ENCODE peak calls at places on chromosomes 2 and 18, in seven cellular contexts. One of them, this sample, is unnamed.

GRCh38 chr2:7061436-7061779 is 144.2 kb downstream of the RNF144A start:
- DNase-seq in heart left ventricle: no peak
- DNase-seq in breast epithelium: no peak
- DNase-seq in suprapubic skin: no peak
- DNase-seq in right lobe of liver: no peak
- DNase-seq in stomach: no peak
- DNase-seq in adrenal gland: no peak
- DNase-seq in this sample: no peak

GRCh38 chr2:187377335-187377734 is 70.7 kb downstream of the CALCRL start:
- DNase-seq in heart left ventricle: no peak
- DNase-seq in breast epithelium: no peak
- DNase-seq in suprapubic skin: no peak
- DNase-seq in right lobe of liver: no peak
- DNase-seq in stomach: no peak
- DNase-seq in adrenal gland: no peak
- DNase-seq in this sample: no peak

GRCh38 chr18:76673281-76674005 is 148.9 kb upstream of the ZNF236 start:
- DNase-seq in heart left ventricle: no peak
- DNase-seq in breast epithelium: no peak
- DNase-seq in suprapubic skin: no peak
- DNase-seq in right lobe of liver: no peak
- DNase-seq in stomach: no peak
- DNase-seq in adrenal gland: no peak
- DNase-seq in this sample: no peak

GRCh38 chr2:176781570-176782217 is 430.9 kb upstream of the HNRNPA3 start:
- DNase-seq in heart left ventricle: no peak
- DNase-seq in breast epithelium: no peak
- DNase-seq in suprapubic skin: no peak
- DNase-seq in right lobe of liver: no peak
- DNase-seq in stomach: no peak
- DNase-seq in adrenal gland: no peak
- DNase-seq in this sample: no peak

GRCh38 chr2:186523781-186524180 is 37.7 kb downstream of the ZC3H15 start:
- DNase-seq in heart left ventricle: no peak
- DNase-seq in breast epithelium: no peak
- DNase-seq in suprapubic skin: no peak
- DNase-seq in right lobe of liver: no peak
- DNase-seq in stomach: no peak
- DNase-seq in adrenal gland: no peak
- DNase-seq in this sample: no peak

GRCh38 chr2:7209776-7210555 is 292.8 kb downstream of the RNF144A start:
- DNase-seq in heart left ventricle: no peak
- DNase-seq in breast epithelium: no peak
- DNase-seq in suprapubic skin: no peak
- DNase-seq in right lobe of liver: no peak
- DNase-seq in stomach: no peak
- DNase-seq in adrenal gland: no peak
- DNase-seq in this sample: no peak

GRCh38 chr2:69816923-69817542 is 12.4 kb upstream of the GMCL1 start:
- DNase-seq in heart left ventricle: peak
- DNase-seq in breast epithelium: peak
- DNase-seq in suprapubic skin: peak
- DNase-seq in right lobe of liver: no peak
- DNase-seq in stomach: peak
- DNase-seq in adrenal gland: peak
- DNase-seq in this sample: no peak

GRCh38 chr2:221969087-221969829 is 329.5 kb downstream of the PAX3 start:
- DNase-seq in heart left ventricle: no peak
- DNase-seq in breast epithelium: no peak
- DNase-seq in suprapubic skin: no peak
- DNase-seq in right lobe of liver: no peak
- DNase-seq in stomach: peak
- DNase-seq in adrenal gland: no peak
- DNase-seq in this sample: no peak

GRCh38 chr2:74004212-74005182 is 19.8 kb downstream of the TET3 start:
- DNase-seq in heart left ventricle: no peak
- DNase-seq in breast epithelium: no peak
- DNase-seq in suprapubic skin: no peak
- DNase-seq in right lobe of liver: no peak
- DNase-seq in stomach: no peak
- DNase-seq in adrenal gland: no peak
- DNase-seq in this sample: peak

GRCh38 chr2:118085173-118086023 is 2.9 kb upstream of the INSIG2 start:
- DNase-seq in heart left ventricle: no peak
- DNase-seq in breast epithelium: no peak
- DNase-seq in suprapubic skin: no peak
- DNase-seq in right lobe of liver: no peak
- DNase-seq in stomach: peak
- DNase-seq in adrenal gland: no peak
- DNase-seq in this sample: no peak

GRCh38 chr2:174597347-174598047 is at the start of gene WIPF1:
- DNase-seq in heart left ventricle: no peak
- DNase-seq in breast epithelium: no peak
- DNase-seq in suprapubic skin: no peak
- DNase-seq in right lobe of liver: no peak
- DNase-seq in stomach: no peak
- DNase-seq in adrenal gland: peak
- DNase-seq in this sample: no peak
- TF ChIP-seq POLR2A in heart left ventricle: no peak
- TF ChIP-seq POLR2A in breast epithelium: no peak
- TF ChIP-seq POLR2A in suprapubic skin: no peak
- TF ChIP-seq POLR2A in right lobe of liver: peak
- TF ChIP-seq POLR2A in stomach: no peak
- TF ChIP-seq POLR2A in adrenal gland: peak
- TF ChIP-seq POLR2A in this sample: peak

GRCh38 chr2:224969633-224970292 is 72.5 kb downstream of the DOCK10 start:
- DNase-seq in heart left ventricle: no peak
- DNase-seq in breast epithelium: no peak
- DNase-seq in suprapubic skin: no peak
- DNase-seq in right lobe of liver: no peak
- DNase-seq in stomach: no peak
- DNase-seq in adrenal gland: no peak
- DNase-seq in this sample: no peak

GRCh38 chr2:224971214-224971613 is 71.1 kb downstream of the DOCK10 start:
- DNase-seq in heart left ventricle: no peak
- DNase-seq in breast epithelium: no peak
- DNase-seq in suprapubic skin: no peak
- DNase-seq in right lobe of liver: no peak
- DNase-seq in stomach: peak
- DNase-seq in adrenal gland: no peak
- DNase-seq in this sample: no peak

GRCh38 chr2:224969095-224969494 is 73.2 kb downstream of the DOCK10 start:
- DNase-seq in heart left ventricle: no peak
- DNase-seq in breast epithelium: no peak
- DNase-seq in suprapubic skin: no peak
- DNase-seq in right lobe of liver: no peak
- DNase-seq in stomach: no peak
- DNase-seq in adrenal gland: no peak
- DNase-seq in this sample: no peak

GRCh38 chr2:224968051-224968450 is 74.2 kb downstream of the DOCK10 start:
- DNase-seq in heart left ventricle: no peak
- DNase-seq in breast epithelium: no peak
- DNase-seq in suprapubic skin: no peak
- DNase-seq in right lobe of liver: no peak
- DNase-seq in stomach: no peak
- DNase-seq in adrenal gland: no peak
- DNase-seq in this sample: no peak

DNA sequence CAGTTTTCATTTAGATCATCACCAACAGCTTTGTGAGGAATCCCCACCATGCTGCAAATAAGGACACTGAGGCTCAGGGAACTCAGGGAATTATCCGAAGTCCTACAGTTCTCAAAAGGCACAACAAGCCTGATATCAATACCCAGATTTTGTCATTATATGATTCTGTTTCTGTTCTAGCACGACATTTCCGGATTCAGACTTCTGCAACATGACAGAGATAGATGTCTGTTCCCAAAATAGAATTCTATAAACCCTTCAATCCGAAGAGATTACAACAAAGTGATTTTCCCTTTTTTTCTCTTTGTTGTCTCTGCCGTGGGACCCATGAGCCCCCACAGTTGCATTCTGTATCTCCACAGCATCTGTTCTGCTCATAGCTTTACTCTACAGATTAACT is 72.0 kb downstream of the DOCK10 start:
- DNase-seq in heart left ventricle: no peak
- DNase-seq in breast epithelium: no peak
- DNase-seq in suprapubic skin: no peak
- DNase-seq in right lobe of liver: no peak
- DNase-seq in stomach: no peak
- DNase-seq in adrenal gland: no peak
- DNase-seq in this sample: no peak
- TF ChIP-seq POLR2A in heart left ventricle: no peak
- TF ChIP-seq POLR2A in breast epithelium: no peak
- TF ChIP-seq POLR2A in suprapubic skin: no peak
- TF ChIP-seq POLR2A in right lobe of liver: no peak
- TF ChIP-seq POLR2A in stomach: no peak
- TF ChIP-seq POLR2A in adrenal gland: no peak
- TF ChIP-seq POLR2A in this sample: no peak

GRCh38 chr18:59898609-59899297 is 1.0 kb upstream of the PMAIP1 start:
- DNase-seq in heart left ventricle: no peak
- DNase-seq in breast epithelium: no peak
- DNase-seq in suprapubic skin: no peak
- DNase-seq in right lobe of liver: no peak
- DNase-seq in stomach: no peak
- DNase-seq in adrenal gland: no peak
- DNase-seq in this sample: peak

GRCh38 chr18:59900222-59901128 is 679 bp downstream of the PMAIP1 start:
- DNase-seq in heart left ventricle: peak
- DNase-seq in breast epithelium: no peak
- DNase-seq in suprapubic skin: peak
- DNase-seq in right lobe of liver: no peak
- DNase-seq in stomach: peak
- DNase-seq in adrenal gland: peak
- DNase-seq in this sample: peak

GRCh38 chr18:59897321-59897954 is 2.4 kb upstream of the PMAIP1 start:
- DNase-seq in heart left ventricle: no peak
- DNase-seq in breast epithelium: no peak
- DNase-seq in suprapubic skin: no peak
- DNase-seq in right lobe of liver: no peak
- DNase-seq in stomach: no peak
- DNase-seq in adrenal gland: no peak
- DNase-seq in this sample: no peak

GRCh38 chr18:59898093-59898492 is 1.7 kb upstream of the PMAIP1 start:
- DNase-seq in heart left ventricle: no peak
- DNase-seq in breast epithelium: no peak
- DNase-seq in suprapubic skin: no peak
- DNase-seq in right lobe of liver: no peak
- DNase-seq in stomach: no peak
- DNase-seq in adrenal gland: no peak
- DNase-seq in this sample: no peak

DNA sequence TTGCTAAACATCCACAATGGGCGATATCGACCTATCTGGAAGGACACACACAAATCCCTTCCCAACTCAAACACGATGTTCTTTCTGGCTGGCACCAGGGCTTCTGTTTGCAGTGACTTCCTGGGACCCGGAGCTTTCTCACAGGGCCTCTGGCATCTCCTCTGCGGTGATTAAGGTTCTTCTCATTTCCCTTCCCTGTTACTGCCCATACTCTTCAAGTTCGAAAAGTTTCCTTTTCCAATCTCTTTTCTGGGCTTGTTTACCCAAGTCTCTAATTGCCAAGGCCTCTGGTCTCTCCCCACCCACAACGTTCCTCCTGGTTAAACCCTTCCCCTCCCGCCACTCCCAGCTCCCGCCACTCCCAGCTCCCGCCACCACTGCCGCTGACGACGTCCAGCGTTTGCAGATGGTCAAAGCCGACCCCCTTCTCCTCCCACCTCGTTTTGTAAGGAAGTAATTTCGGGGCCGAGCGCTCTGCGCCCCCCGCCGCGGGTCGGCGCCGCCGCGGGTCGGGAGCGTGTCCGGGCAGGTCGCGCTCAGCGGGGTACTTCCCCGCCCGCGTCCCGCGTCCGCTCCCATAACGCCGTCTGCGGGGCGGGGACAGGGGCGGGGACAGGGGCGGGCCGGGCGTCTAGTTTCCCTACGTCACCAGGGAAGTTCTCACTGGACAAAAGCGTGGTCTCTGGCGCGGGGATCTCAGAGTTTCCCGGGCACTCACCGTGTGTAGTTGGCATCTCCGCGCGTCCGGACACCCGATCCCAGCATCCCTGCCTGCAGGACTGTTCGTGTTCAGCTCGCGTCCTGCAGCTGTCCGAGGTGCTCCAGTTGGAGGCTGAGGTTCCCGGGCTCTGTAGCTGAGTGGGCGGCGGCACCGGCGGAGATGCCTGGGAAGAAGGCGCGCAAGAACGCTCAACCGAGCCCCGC is at the start of gene PMAIP1:
- DNase-seq in heart left ventricle: peak
- DNase-seq in breast epithelium: peak
- DNase-seq in suprapubic skin: peak
- DNase-seq in right lobe of liver: peak
- DNase-seq in stomach: peak
- DNase-seq in adrenal gland: peak
- DNase-seq in this sample: peak
- TF ChIP-seq POLR2A in heart left ventricle: no peak
- TF ChIP-seq POLR2A in breast epithelium: peak
- TF ChIP-seq POLR2A in suprapubic skin: no peak
- TF ChIP-seq POLR2A in right lobe of liver: peak
- TF ChIP-seq POLR2A in stomach: peak
- TF ChIP-seq POLR2A in adrenal gland: peak
- TF ChIP-seq POLR2A in this sample: peak

GRCh38 chr2:144010096-144010495 is 509.8 kb downstream of the ZEB2 start:
- DNase-seq in heart left ventricle: no peak
- DNase-seq in breast epithelium: no peak
- DNase-seq in suprapubic skin: no peak
- DNase-seq in right lobe of liver: no peak
- DNase-seq in stomach: no peak
- DNase-seq in adrenal gland: no peak
- DNase-seq in this sample: no peak

GRCh38 chr2:144012304-144012703 is 507.6 kb downstream of the ZEB2 start:
- DNase-seq in heart left ventricle: no peak
- DNase-seq in breast epithelium: no peak
- DNase-seq in suprapubic skin: no peak
- DNase-seq in right lobe of liver: no peak
- DNase-seq in stomach: no peak
- DNase-seq in adrenal gland: no peak
- DNase-seq in this sample: no peak

GRCh38 chr2:144014108-144014507 is 505.8 kb downstream of the ZEB2 start:
- DNase-seq in heart left ventricle: no peak
- DNase-seq in breast epithelium: no peak
- DNase-seq in suprapubic skin: no peak
- DNase-seq in right lobe of liver: no peak
- DNase-seq in stomach: no peak
- DNase-seq in adrenal gland: no peak
- DNase-seq in this sample: no peak

GRCh38 chr2:144011553-144011952 is 508.4 kb downstream of the ZEB2 start:
- DNase-seq in heart left ventricle: no peak
- DNase-seq in breast epithelium: no peak
- DNase-seq in suprapubic skin: no peak
- DNase-seq in right lobe of liver: no peak
- DNase-seq in stomach: no peak
- DNase-seq in adrenal gland: no peak
- DNase-seq in this sample: no peak

DNA sequence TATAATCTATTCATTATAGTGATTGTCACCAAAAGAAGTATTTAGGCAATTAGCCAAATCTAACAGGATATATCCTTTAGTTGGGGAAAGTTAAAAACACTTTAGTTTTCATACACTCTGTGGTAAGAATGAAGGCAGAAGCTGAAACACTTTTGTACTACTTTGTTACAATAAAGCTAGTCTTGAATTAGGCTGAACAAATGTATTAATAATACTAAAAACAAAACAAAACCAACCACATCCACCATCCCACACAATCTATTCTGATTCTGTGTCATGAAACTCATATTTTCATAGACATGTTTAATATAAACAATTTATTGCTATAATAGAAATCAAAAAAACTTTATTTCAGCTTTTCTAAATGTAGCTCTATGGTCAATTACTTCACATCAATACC is 508.8 kb downstream of the ZEB2 start:
- DNase-seq in heart left ventricle: no peak
- DNase-seq in breast epithelium: no peak
- DNase-seq in suprapubic skin: no peak
- DNase-seq in right lobe of liver: no peak
- DNase-seq in stomach: no peak
- DNase-seq in adrenal gland: no peak
- DNase-seq in this sample: no peak
- TF ChIP-seq POLR2A in heart left ventricle: no peak
- TF ChIP-seq POLR2A in breast epithelium: no peak
- TF ChIP-seq POLR2A in suprapubic skin: no peak
- TF ChIP-seq POLR2A in right lobe of liver: no peak
- TF ChIP-seq POLR2A in stomach: no peak
- TF ChIP-seq POLR2A in adrenal gland: no peak
- TF ChIP-seq POLR2A in this sample: no peak